ENCODE peak calls at places on chromosomes 11 and 22, in nine cellular contexts. One of them, this sample, is unnamed.
A peak's percentile ranks its signal among the peaks of the same experiment; 100 is the strongest.

GRCh38 chr11:90845799-90846198 is 623.0 kb upstream of the CHORDC1 start:
- DNase-seq in HEK293T: no peak
- DNase-seq in foreskin fibroblast: no peak
- DNase-seq in germinal center: no peak
- DNase-seq in lung microvascular endothelial cell: no peak
- DNase-seq in endothelial cell: no peak
- DNase-seq in effector memory CD4-positive, alpha-beta T cell: no peak
- DNase-seq in NCI-H1436: no peak
- DNase-seq in foreskin keratinocyte: no peak
- DNase-seq in this sample: no peak

GRCh38 chr11:32259641-32260081 is 168.8 kb downstream of the RCN1 start:
- DNase-seq in HEK293T: no peak
- DNase-seq in germinal center: no peak
- DNase-seq in foreskin keratinocyte: peak; percentile 30
- DNase-seq in foreskin fibroblast: no peak
- DNase-seq in lung microvascular endothelial cell: peak; percentile 4
- DNase-seq in endothelial cell: no peak
- DNase-seq in NCI-H1436: no peak
- DNase-seq in effector memory CD4-positive, alpha-beta T cell: no peak
- DNase-seq in this sample: no peak

GRCh38 chr11:65133724-65134123 is 595 bp downstream of the SYVN1 start:
- DNase-seq in NCI-H1436: no peak
- DNase-seq in lung microvascular endothelial cell: no peak
- DNase-seq in germinal center: no peak
- DNase-seq in foreskin fibroblast: peak; percentile 53
- DNase-seq in foreskin keratinocyte: peak; percentile 14
- DNase-seq in effector memory CD4-positive, alpha-beta T cell: no peak
- DNase-seq in endothelial cell: peak; percentile 17
- DNase-seq in HEK293T: no peak
- DNase-seq in this sample: no peak

GRCh38 chr11:12131943-12132789 is 21.8 kb downstream of the MICAL2 start:
- DNase-seq in foreskin keratinocyte: no peak
- DNase-seq in HEK293T: no peak
- DNase-seq in endothelial cell: no peak
- DNase-seq in effector memory CD4-positive, alpha-beta T cell: no peak
- DNase-seq in NCI-H1436: no peak
- DNase-seq in lung microvascular endothelial cell: peak; percentile 30
- DNase-seq in foreskin fibroblast: no peak
- DNase-seq in germinal center: no peak
- DNase-seq in this sample: no peak

GRCh38 chr11:60880635-60881282 is 13.4 kb downstream of the ZP1 start:
- DNase-seq in lung microvascular endothelial cell: no peak
- DNase-seq in endothelial cell: no peak
- DNase-seq in foreskin keratinocyte: no peak
- DNase-seq in HEK293T: no peak
- DNase-seq in foreskin fibroblast: no peak
- DNase-seq in effector memory CD4-positive, alpha-beta T cell: no peak
- DNase-seq in germinal center: no peak
- DNase-seq in NCI-H1436: no peak
- DNase-seq in this sample: no peak

GRCh38 chr22:33299245-33299956 is 241.2 kb upstream of the SYN3 start:
- DNase-seq in foreskin fibroblast: no peak
- DNase-seq in HEK293T: no peak
- DNase-seq in foreskin keratinocyte: no peak
- DNase-seq in germinal center: peak; percentile 78
- DNase-seq in lung microvascular endothelial cell: no peak
- DNase-seq in endothelial cell: no peak
- DNase-seq in NCI-H1436: no peak
- DNase-seq in effector memory CD4-positive, alpha-beta T cell: no peak
- DNase-seq in this sample: no peak

GRCh38 chr11:75562836-75563484 is 907 bp downstream of the SERPINH1 start:
- DNase-seq in lung microvascular endothelial cell: peak; percentile 74
- DNase-seq in endothelial cell: peak; percentile 67
- DNase-seq in HEK293T: no peak
- DNase-seq in foreskin fibroblast: peak; percentile 78
- DNase-seq in germinal center: no peak
- DNase-seq in foreskin keratinocyte: peak; percentile 57
- DNase-seq in effector memory CD4-positive, alpha-beta T cell: no peak
- DNase-seq in NCI-H1436: no peak
- DNase-seq in this sample: peak; percentile 69

GRCh38 chr11:29282088-29282487 is 734.7 kb downstream of the KCNA4 start:
- DNase-seq in NCI-H1436: no peak
- DNase-seq in endothelial cell: no peak
- DNase-seq in lung microvascular endothelial cell: peak; percentile 96
- DNase-seq in effector memory CD4-positive, alpha-beta T cell: no peak
- DNase-seq in germinal center: no peak
- DNase-seq in foreskin keratinocyte: peak; percentile 86
- DNase-seq in foreskin fibroblast: peak; percentile 88
- DNase-seq in HEK293T: no peak
- DNase-seq in this sample: no peak

GRCh38 chr22:23063539-23064380 is 6.6 kb upstream of the GNAZ start:
- DNase-seq in lung microvascular endothelial cell: no peak
- DNase-seq in effector memory CD4-positive, alpha-beta T cell: no peak
- DNase-seq in NCI-H1436: no peak
- DNase-seq in germinal center: no peak
- DNase-seq in endothelial cell: no peak
- DNase-seq in foreskin fibroblast: no peak
- DNase-seq in foreskin keratinocyte: no peak
- DNase-seq in HEK293T: no peak
- DNase-seq in this sample: no peak

GRCh38 chr22:46897246-46897623 is 134.8 kb downstream of the TBC1D22A start:
- DNase-seq in foreskin keratinocyte: no peak
- DNase-seq in foreskin fibroblast: no peak
- DNase-seq in HEK293T: no peak
- DNase-seq in NCI-H1436: peak; percentile 48
- DNase-seq in lung microvascular endothelial cell: no peak
- DNase-seq in germinal center: no peak
- DNase-seq in endothelial cell: no peak
- DNase-seq in effector memory CD4-positive, alpha-beta T cell: no peak
- DNase-seq in this sample: no peak

GRCh38 chr22:36435516-36436415 is 45.7 kb downstream of the TXN2 start:
- DNase-seq in lung microvascular endothelial cell: no peak
- DNase-seq in foreskin fibroblast: no peak
- DNase-seq in endothelial cell: no peak
- DNase-seq in foreskin keratinocyte: no peak
- DNase-seq in germinal center: peak; percentile 35
- DNase-seq in effector memory CD4-positive, alpha-beta T cell: peak; percentile 60
- DNase-seq in HEK293T: no peak
- DNase-seq in NCI-H1436: no peak
- DNase-seq in this sample: no peak

GRCh38 chr22:36287881-36288515 is 35.1 kb downstream of the APOL1 start:
- DNase-seq in foreskin keratinocyte: no peak
- DNase-seq in effector memory CD4-positive, alpha-beta T cell: no peak
- DNase-seq in foreskin fibroblast: no peak
- DNase-seq in endothelial cell: no peak
- DNase-seq in lung microvascular endothelial cell: no peak
- DNase-seq in HEK293T: no peak
- DNase-seq in germinal center: no peak
- DNase-seq in NCI-H1436: no peak
- DNase-seq in this sample: no peak

GRCh38 chr11:116471608-116472007 is 301.2 kb downstream of the BUD13 start:
- DNase-seq in endothelial cell: no peak
- DNase-seq in effector memory CD4-positive, alpha-beta T cell: no peak
- DNase-seq in foreskin keratinocyte: peak; percentile 89
- DNase-seq in lung microvascular endothelial cell: peak; percentile 70
- DNase-seq in NCI-H1436: no peak
- DNase-seq in HEK293T: no peak
- DNase-seq in foreskin fibroblast: peak; percentile 1
- DNase-seq in germinal center: no peak
- DNase-seq in this sample: no peak

GRCh38 chr11:72239296-72239848 is 4.6 kb downstream of the PHOX2A start:
- DNase-seq in lung microvascular endothelial cell: no peak
- DNase-seq in HEK293T: no peak
- DNase-seq in foreskin keratinocyte: peak; percentile 12
- DNase-seq in endothelial cell: no peak
- DNase-seq in effector memory CD4-positive, alpha-beta T cell: no peak
- DNase-seq in foreskin fibroblast: peak; percentile 71
- DNase-seq in germinal center: no peak
- DNase-seq in NCI-H1436: no peak
- DNase-seq in this sample: peak; percentile 79

GRCh38 chr22:30327864-30328345 is 1.2 kb upstream of the TBC1D10A start:
- DNase-seq in effector memory CD4-positive, alpha-beta T cell: no peak
- DNase-seq in germinal center: no peak
- DNase-seq in foreskin fibroblast: no peak
- DNase-seq in lung microvascular endothelial cell: no peak
- DNase-seq in NCI-H1436: no peak
- DNase-seq in foreskin keratinocyte: peak; percentile 53
- DNase-seq in endothelial cell: no peak
- DNase-seq in HEK293T: peak; percentile 47
- DNase-seq in this sample: peak; percentile 43

GRCh38 chr11:72391638-72392423 is 42.5 kb downstream of the CLPB start:
- DNase-seq in foreskin fibroblast: no peak
- DNase-seq in lung microvascular endothelial cell: no peak
- DNase-seq in effector memory CD4-positive, alpha-beta T cell: no peak
- DNase-seq in endothelial cell: no peak
- DNase-seq in foreskin keratinocyte: no peak
- DNase-seq in NCI-H1436: no peak
- DNase-seq in germinal center: peak; percentile 47
- DNase-seq in HEK293T: no peak
- DNase-seq in this sample: no peak

GRCh38 chr22:35522571-35523149 is 18.0 kb upstream of the RASD2 start:
- DNase-seq in NCI-H1436: no peak
- DNase-seq in lung microvascular endothelial cell: no peak
- DNase-seq in foreskin keratinocyte: no peak
- DNase-seq in HEK293T: no peak
- DNase-seq in germinal center: no peak
- DNase-seq in effector memory CD4-positive, alpha-beta T cell: no peak
- DNase-seq in foreskin fibroblast: no peak
- DNase-seq in endothelial cell: no peak
- DNase-seq in this sample: no peak

GRCh38 chr11:128737704-128738103 is 43.8 kb downstream of the FLI1 start:
- DNase-seq in HEK293T: no peak
- DNase-seq in foreskin fibroblast: no peak
- DNase-seq in lung microvascular endothelial cell: no peak
- DNase-seq in NCI-H1436: no peak
- DNase-seq in endothelial cell: no peak
- DNase-seq in effector memory CD4-positive, alpha-beta T cell: no peak
- DNase-seq in foreskin keratinocyte: no peak
- DNase-seq in germinal center: no peak
- DNase-seq in this sample: no peak

GRCh38 chr11:47583844-47584243 is 2.6 kb upstream of the FAM180B start:
- DNase-seq in HEK293T: no peak
- DNase-seq in NCI-H1436: no peak
- DNase-seq in lung microvascular endothelial cell: no peak
- DNase-seq in effector memory CD4-positive, alpha-beta T cell: no peak
- DNase-seq in endothelial cell: no peak
- DNase-seq in foreskin fibroblast: no peak
- DNase-seq in germinal center: no peak
- DNase-seq in foreskin keratinocyte: no peak
- DNase-seq in this sample: no peak

GRCh38 chr22:42366815-42367581 is 65.2 kb downstream of the NFAM1 start:
- DNase-seq in foreskin fibroblast: no peak
- DNase-seq in lung microvascular endothelial cell: no peak
- DNase-seq in germinal center: no peak
- DNase-seq in HEK293T: no peak
- DNase-seq in NCI-H1436: no peak
- DNase-seq in effector memory CD4-positive, alpha-beta T cell: no peak
- DNase-seq in foreskin keratinocyte: no peak
- DNase-seq in endothelial cell: no peak
- DNase-seq in this sample: no peak

GRCh38 chr11:80849253-80849652 is 1408.4 kb upstream of the TENM4 start:
- DNase-seq in effector memory CD4-positive, alpha-beta T cell: no peak
- DNase-seq in foreskin fibroblast: no peak
- DNase-seq in lung microvascular endothelial cell: no peak
- DNase-seq in endothelial cell: no peak
- DNase-seq in germinal center: no peak
- DNase-seq in HEK293T: no peak
- DNase-seq in NCI-H1436: no peak
- DNase-seq in foreskin keratinocyte: no peak
- DNase-seq in this sample: no peak

GRCh38 chr22:42410708-42411107 is 21.5 kb downstream of the NFAM1 start:
- DNase-seq in germinal center: no peak
- DNase-seq in effector memory CD4-positive, alpha-beta T cell: no peak
- DNase-seq in HEK293T: no peak
- DNase-seq in foreskin keratinocyte: no peak
- DNase-seq in lung microvascular endothelial cell: no peak
- DNase-seq in NCI-H1436: no peak
- DNase-seq in endothelial cell: no peak
- DNase-seq in foreskin fibroblast: no peak
- DNase-seq in this sample: no peak

GRCh38 chr22:32050678-32051515 is 7.8 kb downstream of the SLC5A1 start:
- DNase-seq in germinal center: no peak
- DNase-seq in effector memory CD4-positive, alpha-beta T cell: peak; percentile 32
- DNase-seq in endothelial cell: no peak
- DNase-seq in foreskin fibroblast: peak; percentile 90
- DNase-seq in lung microvascular endothelial cell: peak; percentile 39
- DNase-seq in foreskin keratinocyte: peak; percentile 98
- DNase-seq in HEK293T: peak; percentile 62
- DNase-seq in NCI-H1436: peak; percentile 42
- DNase-seq in this sample: peak; percentile 47

This sample was measured in 8988T.